ENCODE peak calls at places on chromosomes 7 and 10, in six cellular contexts. F is CD8-positive, alpha-beta memory T cell; E is choroid plexus epithelial cell; L is CD4-positive, alpha-beta memory T cell; G is CD8-positive, alpha-beta T cell; J is CD4-positive, CD25-positive, alpha-beta regulatory T cell. S is an unnamed sample.
A peak's percentile ranks its signal among the peaks of the same experiment; 100 is the strongest.

GRCh38 chr7:28941633-28942032 is 16.5 kb downstream of the TRIL start:
- DNase-seq in F (no peak), E (no peak), L (no peak), G (no peak), J (no peak), S (no peak)

GRCh38 chr7:139047970-139048369 is 12.1 kb upstream of the ZC3HAV1L start:
- DNase-seq in F (no peak), E (no peak), L (no peak), G (no peak), J (no peak), S (no peak)

GRCh38 chr7:131056007-131056406 is 271.7 kb upstream of the MKLN1 start:
- DNase-seq in F (no peak), E (peak; percentile 28), L (no peak), G (no peak), J (no peak), S (no peak)

GRCh38 chr10:17671307-17671706 is 27.4 kb downstream of the STAM start:
- DNase-seq in F (no peak), E (peak; percentile 41), L (no peak), G (no peak), J (no peak), S (no peak)

GRCh38 chr10:101238732-101239105 is 9.5 kb upstream of the LBX1 start:
- DNase-seq in F (no peak), E (peak; percentile 35), L (no peak), G (no peak), J (no peak), S (no peak)

GRCh38 chr7:105013818-105014724 is at the start of gene KMT2E:
- DNase-seq in F (peak; percentile 95), E (peak; percentile 89), L (peak; percentile 95), G (peak; percentile 88), J (peak; percentile 87), S (peak; percentile 79)

GRCh38 chr7:138257459-138258193 is 181.4 kb downstream of the AKR1D1 start:
- DNase-seq in F (no peak), E (peak; percentile 89), L (no peak), G (no peak), J (no peak), S (peak; percentile 38)

GRCh38 chr10:129759214-129760002 is 204.7 kb downstream of the EBF3 start:
- DNase-seq in F (no peak), E (no peak), L (no peak), G (no peak), J (no peak), S (no peak)

GRCh38 chr10:4931587-4931986 is 31.6 kb upstream of the AKR1C1 start:
- DNase-seq in F (no peak), E (no peak), L (no peak), G (no peak), J (no peak), S (no peak)

GRCh38 chr7:24936121-24936824 is 43.7 kb downstream of the OSBPL3 start:
- DNase-seq in F (no peak), E (peak; percentile 69), L (no peak), G (no peak), J (no peak), S (no peak)

GRCh38 chr7:92246363-92247101 is 758 bp downstream of the ANKIB1 start:
- DNase-seq in F (peak; percentile 62), E (peak; percentile 27), L (peak; percentile 44), G (peak; percentile 7), J (peak; percentile 6), S (peak; percentile 22)

GRCh38 chr10:46096426-46096825 is 50.4 kb upstream of the MSMB start:
- DNase-seq in F (no peak), E (peak; percentile 26), L (no peak), G (no peak), J (no peak), S (no peak)

GRCh38 chr10:70333268-70333667 is 49.2 kb downstream of the LRRC20 start:
- DNase-seq in F (no peak), E (no peak), L (no peak), G (no peak), J (no peak), S (no peak)
- H3K4me3 ChIP-seq in F (no peak overlapping the region), E (no peak overlapping the region), L (no peak overlapping the region), G (no peak overlapping the region), J (no peak overlapping the region), S (no peak overlapping the region)

DNA sequence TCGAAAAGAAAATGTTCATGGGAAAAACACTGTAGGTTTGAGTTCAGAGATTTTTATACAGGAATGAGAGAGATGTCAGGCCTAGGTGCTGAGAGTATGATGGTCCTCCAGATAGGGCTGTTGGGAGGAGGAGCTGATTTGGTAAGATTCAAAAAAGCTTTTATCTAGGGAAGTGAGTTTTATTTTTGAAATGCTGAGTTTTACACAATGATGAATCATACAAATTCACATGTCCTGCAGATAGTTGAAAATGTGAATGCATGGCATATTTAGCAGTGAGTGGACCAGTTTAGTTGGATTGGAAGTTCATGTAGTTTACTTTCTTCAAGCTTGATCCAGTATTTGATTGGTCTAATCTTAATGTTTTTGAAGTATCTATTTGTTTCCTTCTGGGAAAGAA is 154.8 kb downstream of the LRRC4 start:
- DNase-seq in F (no peak), E (peak; percentile 69), L (no peak), G (no peak), J (no peak), S (no peak)
- H3K4me3 ChIP-seq in F (no peak overlapping the region), E (no peak overlapping the region), L (no peak overlapping the region), G (no peak overlapping the region), J (no peak overlapping the region), S (no peak overlapping the region)

DNA sequence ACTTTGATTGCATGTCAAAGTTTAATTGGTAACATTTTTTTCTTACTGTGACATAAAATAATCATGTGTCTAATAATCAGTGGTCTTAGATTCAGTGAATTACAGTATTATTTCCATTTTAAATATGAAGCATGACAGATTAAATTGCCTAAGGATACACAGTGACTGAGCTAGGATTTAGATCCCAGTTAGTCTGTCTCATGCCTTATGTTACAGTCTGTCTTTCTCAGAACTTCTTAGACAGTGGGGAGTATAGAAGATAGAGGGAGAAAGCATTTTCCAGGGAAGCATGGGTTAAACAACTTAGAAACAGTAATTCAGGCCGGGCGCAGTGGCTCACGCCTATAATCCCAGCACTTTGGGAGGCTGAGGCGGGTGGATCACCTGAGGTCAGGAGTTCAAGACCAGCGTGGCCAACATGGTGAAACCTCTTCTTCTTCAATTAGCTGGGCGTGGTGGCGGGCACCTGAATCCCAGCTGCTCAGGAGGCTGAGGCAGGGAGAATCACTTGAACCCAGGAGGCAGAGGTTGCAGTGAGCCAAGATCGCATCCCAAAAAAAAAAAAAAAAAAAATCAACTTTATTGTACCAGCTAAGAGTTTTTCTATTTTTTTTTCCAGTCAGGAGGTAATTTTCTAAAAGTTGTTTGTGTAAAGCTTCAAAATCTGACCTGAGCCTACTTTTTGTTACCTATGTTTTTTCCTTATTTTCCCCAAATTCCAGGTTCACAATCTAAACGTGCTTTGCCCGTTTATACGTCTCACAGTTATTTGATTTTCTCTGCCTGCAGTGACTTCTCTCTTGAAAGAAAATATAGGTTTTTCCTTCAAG is 3.3 kb downstream of the CASD1 start:
- DNase-seq in F (no peak), E (no peak), L (no peak), G (no peak), J (no peak), S (no peak)
- H3K4me3 ChIP-seq in F (no peak overlapping the region), E (no peak overlapping the region), L (no peak overlapping the region), G (no peak overlapping the region), J (no peak overlapping the region), S (no peak overlapping the region)

GRCh38 chr7:140060788-140061606 is 1.8 kb downstream of the PARP12 start:
- DNase-seq in F (no peak), E (peak; percentile 77), L (no peak), G (no peak), J (no peak), S (no peak)

GRCh38 chr7:140062118-140062527 is 628 bp downstream of the PARP12 start:
- DNase-seq in F (peak; percentile 75), E (no peak), L (peak; percentile 50), G (peak; percentile 29), J (peak; percentile 50), S (peak; percentile 23)

GRCh38 chr7:140062528-140063299 is at the start of gene PARP12:
- DNase-seq in F (peak; percentile 91), E (peak; percentile 88), L (peak; percentile 84), G (peak; percentile 78), J (peak; percentile 85), S (peak; percentile 71)

GRCh38 chr7:140060243-140060630 is 2.5 kb downstream of the PARP12 start:
- DNase-seq in F (no peak), E (no peak), L (no peak), G (no peak), J (no peak), S (no peak)

DNA sequence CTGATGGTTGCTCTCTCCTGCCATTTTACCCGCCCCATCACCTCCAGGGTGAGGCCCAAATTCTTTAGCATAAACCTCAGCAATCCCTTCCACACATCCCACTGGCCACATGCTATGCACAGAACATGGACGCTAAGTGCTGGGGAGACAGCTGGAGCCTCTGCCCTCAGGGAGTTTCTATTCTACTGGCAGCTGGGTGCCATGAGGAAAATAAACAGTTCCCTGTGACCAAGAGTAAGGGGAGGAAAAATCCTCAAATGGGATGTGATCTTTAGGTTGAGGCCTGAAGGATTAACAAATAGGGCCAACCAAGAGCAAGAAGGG is 1.2 kb downstream of the PARP12 start:
- DNase-seq in F (no peak), E (no peak), L (no peak), G (no peak), J (no peak), S (no peak)
- H3K4me3 ChIP-seq in F (peak overlapping the region; percentile 85), E (peak overlapping the region; percentile 70), L (no peak overlapping the region), G (peak overlapping the region; percentile 86), J (peak overlapping the region; percentile 82), S (peak overlapping the region; percentile 72)

GRCh38 chr7:7971308-7972040 is 2.9 kb downstream of the GLCCI1 start:
- DNase-seq in F (no peak), E (no peak), L (no peak), G (no peak), J (no peak), S (no peak)
- H3K4me3 ChIP-seq in F (peak overlapping the region; percentile 88), E (no peak overlapping the region), L (peak overlapping the region; percentile 96), G (peak overlapping the region; percentile 38), J (peak overlapping the region; percentile 99), S (no peak overlapping the region)